ENCODE peak calls at places on chromosomes 16 and 17, in nine cellular contexts. D is Caki2; O is NCI-H2029 treated with DMSO at 0.1 percent for 48 hours; C is cardiac fibroblast; P is heart left ventricle; A is HS-27A; M is naive thymus-derived CD4-positive, alpha-beta T cell; Y is activated CD4-positive, CD25-positive, alpha-beta regulatory T cell; I is adrenal gland. W is an unnamed sample.

GRCh38 chr17:48333034-48333491 is 97.0 kb downstream of the SKAP1 start:
- DNase-seq in Y (no peak), O (no peak), D (no peak), C (peak), I (no peak), A (no peak), P (no peak), M (no peak), W (no peak)

GRCh38 chr16:3971261-3971660 is 90.7 kb upstream of the CREBBP start:
- DNase-seq in D (peak), C (peak), I (no peak), M (no peak), O (no peak), Y (no peak), P (no peak), A (no peak), W (no peak)

GRCh38 chr16:84618428-84619102 is 687 bp upstream of the COTL1 start:
- DNase-seq in I (no peak), Y (no peak), A (peak), P (peak), C (peak), D (peak), M (no peak), O (no peak), W (no peak)

GRCh38 chr16:75483222-75483621 is 12.0 kb downstream of the CHST6 start:
- DNase-seq in A (no peak), C (no peak), D (no peak), M (no peak), O (no peak), Y (no peak), P (no peak), I (no peak), W (no peak)

GRCh38 chr17:50542795-50543774 is 3.9 kb upstream of the SPATA20 start:
- DNase-seq in A (no peak), I (peak), M (no peak), D (no peak), O (no peak), Y (no peak), P (no peak), C (no peak), W (no peak)

GRCh38 chr16:72787519-72788268 is 260.2 kb downstream of the ZFHX3 start:
- DNase-seq in C (peak), Y (peak), D (no peak), O (no peak), M (peak), P (peak), I (peak), A (peak), W (peak)

GRCh38 chr17:45408611-45409421 is 23.9 kb downstream of the ARHGAP27 start:
- DNase-seq in I (no peak), Y (no peak), P (no peak), D (no peak), A (no peak), M (no peak), C (no peak), O (no peak), W (no peak)

GRCh38 chr17:17070931-17071330 is 28.7 kb downstream of the MPRIP start:
- DNase-seq in M (no peak), A (no peak), C (no peak), D (no peak), P (peak), I (peak), O (no peak), Y (no peak), W (no peak)

GRCh38 chr17:21303441-21304065 is 19.0 kb downstream of the MAP2K3 start:
- DNase-seq in I (no peak), Y (no peak), O (no peak), C (no peak), D (no peak), M (no peak), P (no peak), A (no peak), W (no peak)

GRCh38 chr17:15377200-15377599 is 35.8 kb upstream of the TEKT3 start:
- DNase-seq in I (no peak), M (no peak), P (no peak), C (peak), O (no peak), Y (no peak), A (peak), D (no peak), W (no peak)

GRCh38 chr17:73874008-73874407 is 229.8 kb upstream of the SDK2 start:
- DNase-seq in I (no peak), C (no peak), A (no peak), O (no peak), M (no peak), D (peak), P (no peak), Y (no peak), W (no peak)

GRCh38 chr16:77359065-77359502 is 75.8 kb downstream of the ADAMTS18 start:
- DNase-seq in Y (no peak), M (no peak), O (peak), A (peak), C (no peak), D (peak), I (no peak), P (no peak), W (no peak)

GRCh38 chr17:61205931-61206330 is 193.7 kb upstream of the TBX2 start:
- DNase-seq in P (no peak), C (no peak), I (no peak), O (no peak), D (no peak), A (no peak), Y (no peak), M (no peak), W (no peak)

GRCh38 chr16:13883266-13883665 is 36.7 kb upstream of the ERCC4 start:
- DNase-seq in C (no peak), D (no peak), I (no peak), O (no peak), A (no peak), M (no peak), P (no peak), Y (no peak), W (no peak)

GRCh38 chr17:1762233-1762905 is 509 bp downstream of the SERPINF1 start:
- DNase-seq in M (no peak), P (peak), A (no peak), C (peak), Y (no peak), I (no peak), D (no peak), O (no peak), W (no peak)

GRCh38 chr17:4156750-4157381 is 13.9 kb downstream of the CYB5D2 start:
- DNase-seq in I (no peak), O (no peak), Y (no peak), C (no peak), D (no peak), A (no peak), M (no peak), P (no peak), W (peak)

GRCh38 chr17:11545696-11546095 is 52.6 kb upstream of the DNAH9 start:
- DNase-seq in P (no peak), A (no peak), O (no peak), M (no peak), Y (no peak), I (no peak), D (no peak), C (no peak), W (no peak)

GRCh38 chr16:85365120-85365519 is 248.0 kb upstream of the GSE1 start:
- DNase-seq in C (no peak), D (no peak), M (no peak), O (no peak), A (no peak), I (no peak), P (no peak), Y (no peak), W (no peak)

GRCh38 chr16:76668207-76668725 is 391.1 kb downstream of the CNTNAP4 start:
- DNase-seq in I (no peak), O (no peak), D (no peak), C (no peak), M (no peak), Y (no peak), P (no peak), A (no peak), W (peak)

GRCh38 chr17:5049314-5049819 is 14.1 kb upstream of the SLC52A1 start:
- DNase-seq in A (no peak), P (no peak), D (no peak), I (no peak), Y (no peak), O (no peak), M (peak), C (no peak), W (no peak)

GRCh38 chr16:15899538-15900100 is 11.2 kb upstream of the CEP20 start:
- DNase-seq in Y (no peak), I (peak), O (no peak), P (no peak), M (no peak), A (peak), C (peak), D (peak), W (no peak)

W was measured in endothelial cell.